ENCODE peak calls at places on chromosomes 5 and 9, in six cellular contexts. One of them, this sample, is unnamed.

GRCh38 chr9:114339130-114339908 is 9.7 kb downstream of the ORM2 start:
- DNase-seq in foreskin fibroblast: peak; percentile 74
- DNase-seq in fibroblast of mammary gland: peak; percentile 60
- DNase-seq in thoracic aorta: no peak
- DNase-seq in uterus: peak; percentile 66
- DNase-seq in pancreas: peak; percentile 31
- DNase-seq in this sample: peak; percentile 33

GRCh38 chr9:69579032-69579748 is 93.0 kb downstream of the APBA1 start:
- DNase-seq in foreskin fibroblast: no peak
- DNase-seq in fibroblast of mammary gland: no peak
- DNase-seq in thoracic aorta: no peak
- DNase-seq in uterus: no peak
- DNase-seq in pancreas: no peak
- DNase-seq in this sample: no peak

GRCh38 chr5:19855453-19855852 is 132.5 kb downstream of the CDH18 start:
- DNase-seq in foreskin fibroblast: no peak
- DNase-seq in fibroblast of mammary gland: no peak
- DNase-seq in thoracic aorta: no peak
- DNase-seq in uterus: no peak
- DNase-seq in pancreas: peak; percentile 10
- DNase-seq in this sample: no peak

GRCh38 chr5:543755-544674 is 19.8 kb upstream of the SLC9A3 start:
- DNase-seq in foreskin fibroblast: no peak
- DNase-seq in fibroblast of mammary gland: no peak
- DNase-seq in thoracic aorta: peak; percentile 1
- DNase-seq in uterus: no peak
- DNase-seq in pancreas: no peak
- DNase-seq in this sample: no peak

GRCh38 chr5:164191240-164191639 is 685.8 kb downstream of the MAT2B start:
- DNase-seq in foreskin fibroblast: peak; percentile 38
- DNase-seq in fibroblast of mammary gland: peak; percentile 45
- DNase-seq in thoracic aorta: no peak
- DNase-seq in uterus: no peak
- DNase-seq in pancreas: peak; percentile 42
- DNase-seq in this sample: peak; percentile 70

GRCh38 chr9:21070887-21071286 is 6.9 kb downstream of the IFNB1 start:
- DNase-seq in foreskin fibroblast: no peak
- DNase-seq in fibroblast of mammary gland: no peak
- DNase-seq in thoracic aorta: no peak
- DNase-seq in uterus: no peak
- DNase-seq in pancreas: no peak
- DNase-seq in this sample: no peak

GRCh38 chr9:21904371-21904770 is 89.8 kb downstream of the CDKN2A start:
- DNase-seq in foreskin fibroblast: peak; percentile 56
- DNase-seq in fibroblast of mammary gland: peak; percentile 77
- DNase-seq in thoracic aorta: no peak
- DNase-seq in uterus: no peak
- DNase-seq in pancreas: no peak
- DNase-seq in this sample: peak; percentile 66

GRCh38 chr5:132296412-132297001 is 2.3 kb downstream of the SLC22A4 start:
- DNase-seq in foreskin fibroblast: peak; percentile 55
- DNase-seq in fibroblast of mammary gland: peak; percentile 51
- DNase-seq in thoracic aorta: no peak
- DNase-seq in uterus: no peak
- DNase-seq in pancreas: no peak
- DNase-seq in this sample: peak; percentile 62

GRCh38 chr5:69485471-69485870 is 7.1 kb upstream of the OCLN start:
- DNase-seq in foreskin fibroblast: no peak
- DNase-seq in fibroblast of mammary gland: no peak
- DNase-seq in thoracic aorta: no peak
- DNase-seq in uterus: no peak
- DNase-seq in pancreas: no peak
- DNase-seq in this sample: no peak

GRCh38 chr9:82133973-82134372 is 145.4 kb downstream of the SPATA31D1 start:
- DNase-seq in foreskin fibroblast: peak; percentile 53
- DNase-seq in fibroblast of mammary gland: peak; percentile 41
- DNase-seq in thoracic aorta: no peak
- DNase-seq in uterus: no peak
- DNase-seq in pancreas: no peak
- DNase-seq in this sample: no peak

GRCh38 chr9:32331240-32331639 is 53.2 kb upstream of the ACO1 start:
- DNase-seq in foreskin fibroblast: no peak
- DNase-seq in fibroblast of mammary gland: no peak
- DNase-seq in thoracic aorta: no peak
- DNase-seq in uterus: no peak
- DNase-seq in pancreas: no peak
- DNase-seq in this sample: no peak

GRCh38 chr5:37940931-37941623 is 101.2 kb upstream of the GDNF start:
- DNase-seq in foreskin fibroblast: peak; percentile 20
- DNase-seq in fibroblast of mammary gland: no peak
- DNase-seq in thoracic aorta: no peak
- DNase-seq in uterus: no peak
- DNase-seq in pancreas: no peak
- DNase-seq in this sample: no peak

GRCh38 chr9:135648494-135649410 is 9.4 kb upstream of the GLT6D1 start:
- DNase-seq in foreskin fibroblast: no peak
- DNase-seq in fibroblast of mammary gland: no peak
- DNase-seq in thoracic aorta: no peak
- DNase-seq in uterus: no peak
- DNase-seq in pancreas: no peak
- DNase-seq in this sample: no peak

GRCh38 chr5:98402130-98402529 is 371.3 kb upstream of the RGMB start:
- DNase-seq in foreskin fibroblast: no peak
- DNase-seq in fibroblast of mammary gland: no peak
- DNase-seq in thoracic aorta: no peak
- DNase-seq in uterus: no peak
- DNase-seq in pancreas: no peak
- DNase-seq in this sample: no peak

GRCh38 chr9:78298046-78298511 is 1.2 kb downstream of the PSAT1 start:
- DNase-seq in foreskin fibroblast: peak; percentile 30
- DNase-seq in fibroblast of mammary gland: peak; percentile 10
- DNase-seq in thoracic aorta: no peak
- DNase-seq in uterus: no peak
- DNase-seq in pancreas: no peak
- DNase-seq in this sample: no peak

GRCh38 chr9:18105996-18106595 is 367.9 kb upstream of the ADAMTSL1 start:
- DNase-seq in foreskin fibroblast: no peak
- DNase-seq in fibroblast of mammary gland: no peak
- DNase-seq in thoracic aorta: no peak
- DNase-seq in uterus: no peak
- DNase-seq in pancreas: no peak
- DNase-seq in this sample: no peak

GRCh38 chr5:147751-148150 is 43.5 kb upstream of the LRRC14B start:
- DNase-seq in foreskin fibroblast: peak; percentile 19
- DNase-seq in fibroblast of mammary gland: no peak
- DNase-seq in thoracic aorta: no peak
- DNase-seq in uterus: no peak
- DNase-seq in pancreas: no peak
- DNase-seq in this sample: no peak

GRCh38 chr9:98132806-98133631 is 14.0 kb upstream of the TRIM14 start:
- DNase-seq in foreskin fibroblast: no peak
- DNase-seq in fibroblast of mammary gland: no peak
- DNase-seq in thoracic aorta: no peak
- DNase-seq in uterus: no peak
- DNase-seq in pancreas: no peak
- DNase-seq in this sample: no peak

GRCh38 chr9:115462623-115463022 is 344.7 kb upstream of the TNC start:
- DNase-seq in foreskin fibroblast: no peak
- DNase-seq in fibroblast of mammary gland: no peak
- DNase-seq in thoracic aorta: no peak
- DNase-seq in uterus: no peak
- DNase-seq in pancreas: no peak
- DNase-seq in this sample: no peak

GRCh38 chr5:50415912-50416311 is 25.2 kb downstream of the EMB start:
- DNase-seq in foreskin fibroblast: no peak
- DNase-seq in fibroblast of mammary gland: no peak
- DNase-seq in thoracic aorta: no peak
- DNase-seq in uterus: no peak
- DNase-seq in pancreas: no peak
- DNase-seq in this sample: no peak

GRCh38 chr5:76271836-76272235 is 131.2 kb upstream of the IQGAP2 start:
- DNase-seq in foreskin fibroblast: no peak
- DNase-seq in fibroblast of mammary gland: no peak
- DNase-seq in thoracic aorta: no peak
- DNase-seq in uterus: no peak
- DNase-seq in pancreas: no peak
- DNase-seq in this sample: no peak

GRCh38 chr9:88355166-88355565 is 33.1 kb upstream of the SPIN1 start:
- DNase-seq in foreskin fibroblast: peak; percentile 41
- DNase-seq in fibroblast of mammary gland: peak; percentile 32
- DNase-seq in thoracic aorta: no peak
- DNase-seq in uterus: no peak
- DNase-seq in pancreas: no peak
- DNase-seq in this sample: no peak

GRCh38 chr5:1726956-1727355 is 72.7 kb downstream of the MRPL36 start:
- DNase-seq in foreskin fibroblast: no peak
- DNase-seq in fibroblast of mammary gland: no peak
- DNase-seq in thoracic aorta: no peak
- DNase-seq in uterus: no peak
- DNase-seq in pancreas: no peak
- DNase-seq in this sample: no peak

GRCh38 chr5:1723957-1724821 is 75.4 kb downstream of the MRPL36 start:
- DNase-seq in foreskin fibroblast: no peak
- DNase-seq in fibroblast of mammary gland: no peak
- DNase-seq in thoracic aorta: no peak
- DNase-seq in uterus: no peak
- DNase-seq in pancreas: no peak
- DNase-seq in this sample: no peak

GRCh38 chr5:1724822-1725602 is 74.6 kb downstream of the MRPL36 start:
- DNase-seq in foreskin fibroblast: peak; percentile 48
- DNase-seq in fibroblast of mammary gland: peak; percentile 9
- DNase-seq in thoracic aorta: no peak
- DNase-seq in uterus: no peak
- DNase-seq in pancreas: no peak
- DNase-seq in this sample: no peak

GRCh38 chr5:1726469-1726865 is 73.2 kb downstream of the MRPL36 start:
- DNase-seq in foreskin fibroblast: no peak
- DNase-seq in fibroblast of mammary gland: no peak
- DNase-seq in thoracic aorta: no peak
- DNase-seq in uterus: no peak
- DNase-seq in pancreas: no peak
- DNase-seq in this sample: no peak

DNA sequence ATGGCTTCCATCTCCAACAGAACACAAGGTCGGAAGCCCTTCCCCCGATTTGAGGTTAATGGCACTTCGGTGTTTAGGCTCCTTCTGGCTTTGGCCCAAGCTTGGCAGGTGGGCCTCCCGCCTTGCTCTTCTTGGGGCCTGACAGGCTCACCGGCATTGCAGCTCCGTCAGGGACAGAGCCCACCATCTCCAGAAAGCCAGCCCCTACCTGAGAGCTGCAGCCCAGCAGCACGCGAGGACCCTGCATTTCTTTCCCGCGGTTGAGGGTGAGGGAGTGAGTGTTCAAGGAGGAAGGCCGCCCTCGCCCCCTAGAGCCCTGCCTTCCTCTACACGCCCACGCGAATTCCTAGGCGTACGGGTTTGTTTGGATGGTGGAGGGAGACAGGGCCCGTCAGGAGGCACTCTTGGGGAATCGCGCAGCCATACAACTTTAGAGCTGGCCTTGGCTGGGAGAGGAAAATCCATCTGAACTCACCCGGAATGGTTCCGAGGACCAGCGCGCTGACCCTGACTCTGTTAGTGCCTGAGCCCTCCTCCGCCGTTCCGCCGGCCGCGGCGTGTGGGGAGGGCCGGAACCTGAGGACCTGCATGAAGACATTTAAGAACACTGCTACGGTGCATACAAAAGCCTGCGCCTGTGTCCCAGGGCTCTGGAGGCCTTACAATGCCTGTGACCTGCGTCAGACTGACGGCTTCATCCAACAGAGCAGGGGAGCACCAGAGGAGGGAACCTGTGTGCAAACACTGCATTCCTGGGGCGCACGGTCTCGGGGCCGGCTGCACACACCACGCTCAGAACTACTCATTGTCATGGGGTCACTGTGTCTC is 73.8 kb downstream of the MRPL36 start:
- DNase-seq in foreskin fibroblast: no peak
- DNase-seq in fibroblast of mammary gland: no peak
- DNase-seq in thoracic aorta: no peak
- DNase-seq in uterus: no peak
- DNase-seq in pancreas: no peak
- DNase-seq in this sample: no peak
- H3K4me3 ChIP-seq in foreskin fibroblast: no peak overlapping the region
- H3K4me3 ChIP-seq in fibroblast of mammary gland: no peak overlapping the region
- H3K4me3 ChIP-seq in thoracic aorta: no peak overlapping the region
- H3K4me3 ChIP-seq in uterus: no peak overlapping the region
- H3K4me3 ChIP-seq in pancreas: no peak overlapping the region
- H3K4me3 ChIP-seq in this sample: no peak overlapping the region

DNA sequence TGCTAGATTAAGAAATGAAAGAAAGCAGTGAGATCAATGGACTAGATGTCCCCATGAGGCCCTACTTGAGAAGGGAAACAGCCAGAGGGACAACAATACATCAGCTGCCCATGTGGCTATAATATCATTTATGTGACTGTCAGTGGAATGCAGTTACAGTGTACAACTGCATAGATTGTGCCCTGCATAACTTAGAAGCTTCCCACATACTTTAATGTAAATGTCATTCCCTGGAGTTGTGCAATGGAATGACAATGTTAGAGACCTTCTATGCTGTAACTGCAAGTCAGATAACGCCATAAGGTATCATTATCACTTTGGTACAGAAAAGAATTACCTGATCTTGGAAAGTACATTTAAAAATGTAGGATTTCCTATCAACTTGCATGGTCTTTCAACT is 67.4 kb downstream of the FBN2 start:
- DNase-seq in foreskin fibroblast: peak; percentile 69
- DNase-seq in fibroblast of mammary gland: peak; percentile 11
- DNase-seq in thoracic aorta: no peak
- DNase-seq in uterus: no peak
- DNase-seq in pancreas: no peak
- DNase-seq in this sample: no peak
- H3K4me3 ChIP-seq in foreskin fibroblast: no peak overlapping the region
- H3K4me3 ChIP-seq in fibroblast of mammary gland: no peak overlapping the region
- H3K4me3 ChIP-seq in thoracic aorta: no peak overlapping the region
- H3K4me3 ChIP-seq in uterus: no peak overlapping the region
- H3K4me3 ChIP-seq in pancreas: no peak overlapping the region
- H3K4me3 ChIP-seq in this sample: no peak overlapping the region

DNA sequence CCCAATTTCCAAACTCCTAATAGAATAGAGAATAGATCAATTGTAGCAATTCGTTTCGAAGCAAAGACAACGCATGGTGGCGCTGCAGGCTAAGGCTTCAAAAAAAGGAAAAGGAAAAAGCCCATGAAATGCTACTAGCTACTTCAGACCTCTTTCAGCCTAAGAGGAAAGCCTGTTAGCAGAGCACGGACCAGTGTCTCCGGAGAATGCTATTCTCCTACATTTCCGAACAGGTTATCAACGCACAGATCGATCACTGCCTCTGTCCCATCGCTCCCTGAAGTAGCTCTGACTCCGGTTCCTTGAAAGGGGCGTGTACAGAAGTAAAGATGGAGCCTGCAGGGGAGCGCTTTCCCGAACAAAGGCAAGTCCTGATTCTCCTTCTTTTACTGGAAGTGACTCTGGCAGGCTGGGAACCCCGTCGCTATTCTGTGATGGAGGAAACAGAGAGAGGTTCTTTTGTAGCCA is at the start of gene PCDHB15:
- DNase-seq in foreskin fibroblast: peak; percentile 3
- DNase-seq in fibroblast of mammary gland: no peak
- DNase-seq in thoracic aorta: no peak
- DNase-seq in uterus: peak; percentile 19
- DNase-seq in pancreas: peak; percentile 34
- DNase-seq in this sample: no peak
- H3K4me3 ChIP-seq in foreskin fibroblast: no peak within 1 kb of the TSS
- H3K4me3 ChIP-seq in fibroblast of mammary gland: no peak within 1 kb of the TSS
- H3K4me3 ChIP-seq in thoracic aorta: peak within 1 kb of the TSS; percentile 57
- H3K4me3 ChIP-seq in uterus: no peak within 1 kb of the TSS
- H3K4me3 ChIP-seq in pancreas: peak within 1 kb of the TSS; percentile 1
- H3K4me3 ChIP-seq in this sample: no peak within 1 kb of the TSS

GRCh38 chr9:35689351-35689600 is 449 bp downstream of the TPM2 start:
- DNase-seq in foreskin fibroblast: no peak
- DNase-seq in fibroblast of mammary gland: no peak
- DNase-seq in thoracic aorta: no peak
- DNase-seq in uterus: no peak
- DNase-seq in pancreas: no peak
- DNase-seq in this sample: no peak
- H3K4me3 ChIP-seq in foreskin fibroblast: peak overlapping the region; percentile 81
- H3K4me3 ChIP-seq in fibroblast of mammary gland: peak overlapping the region; percentile 96
- H3K4me3 ChIP-seq in thoracic aorta: peak overlapping the region; percentile 94
- H3K4me3 ChIP-seq in uterus: peak overlapping the region; percentile 71
- H3K4me3 ChIP-seq in pancreas: peak overlapping the region; percentile 54
- H3K4me3 ChIP-seq in this sample: peak overlapping the region; percentile 87

This sample was measured in astrocyte of the spinal cord.